ENCODE peak calls at places on chromosomes 16 and 17, in ten cellular contexts. H is fibroblast of pulmonary artery, L is chondrocyte, E is BJ, O is progenitor cell of endocrine pancreas, M is ovary, C is natural killer cell, N is uterus, A is lower lobe of right lung, V is brain microvascular endothelial cell. J is an unnamed sample.

GRCh38 chr17:48191362-48191761 is 83.8 kb downstream of the SNX11 start:
- DNase-seq in M (no peak), O (no peak), V (no peak), C (no peak), H (no peak), N (no peak), E (no peak), A (no peak), L (no peak), J (no peak)

GRCh38 chr17:50514936-50515702 is 6.9 kb downstream of the MYCBPAP start:
- DNase-seq in V (no peak), A (no peak), L (peak), O (no peak), N (no peak), C (no peak), M (peak), H (peak), E (no peak), J (no peak)

GRCh38 chr17:3804503-3804931 is 3.5 kb upstream of the ITGAE start:
- DNase-seq in N (no peak), V (peak), L (no peak), A (no peak), O (no peak), C (no peak), E (no peak), M (no peak), H (peak), J (no peak)

GRCh38 chr17:60333628-60334031 is 58.3 kb downstream of the USP32 start:
- DNase-seq in H (no peak), O (no peak), M (no peak), L (no peak), C (no peak), N (no peak), E (no peak), A (no peak), V (no peak), J (no peak)

GRCh38 chr17:79976451-79976850 is 59.2 kb downstream of the TBC1D16 start:
- DNase-seq in E (no peak), H (no peak), C (no peak), L (peak), M (peak), O (no peak), N (peak), A (peak), V (no peak), J (no peak)

GRCh38 chr17:43356999-43357398 is 41.8 kb upstream of the ARL4D start:
- DNase-seq in A (no peak), M (peak), N (peak), O (no peak), H (peak), L (no peak), C (no peak), V (peak), E (no peak), J (no peak)

GRCh38 chr16:71540-72341 is 690 bp downstream of the RHBDF1 start:
- DNase-seq in A (peak), M (peak), O (no peak), H (peak), N (peak), V (peak), E (no peak), L (no peak), C (no peak), J (no peak)

GRCh38 chr17:4658478-4659305 is 17.2 kb upstream of the ALOX15 start:
- DNase-seq in V (peak), L (no peak), H (peak), N (no peak), M (no peak), A (no peak), C (no peak), E (no peak), O (no peak), J (no peak)

GRCh38 chr17:45364531-45365390 is 47.9 kb upstream of the MAP3K14 start:
- DNase-seq in L (no peak), M (no peak), C (no peak), E (no peak), A (no peak), O (no peak), V (peak), N (no peak), H (peak), J (no peak)

GRCh38 chr17:57956311-57957119 is 1.3 kb upstream of the CUEDC1 start:
- DNase-seq in H (no peak), A (no peak), O (no peak), M (no peak), E (no peak), N (no peak), L (no peak), C (peak), V (no peak), J (no peak)

GRCh38 chr17:2176484-2177175 is 121.7 kb downstream of the HIC1 start:
- DNase-seq in N (no peak), A (no peak), M (no peak), L (no peak), V (no peak), O (no peak), E (no peak), C (no peak), H (no peak), J (no peak)

GRCh38 chr16:69930117-69930776 is 20.9 kb upstream of the CLEC18A start:
- DNase-seq in C (peak), N (peak), L (peak), V (peak), E (no peak), M (peak), H (peak), A (peak), O (peak), J (no peak)

GRCh38 chr17:17004251-17004996 is 32.5 kb upstream of the TNFRSF13B start:
- DNase-seq in N (peak), L (no peak), O (no peak), C (no peak), V (no peak), H (no peak), E (no peak), A (no peak), M (no peak), J (no peak)

GRCh38 chr16:12393208-12393607 is 410.5 kb downstream of the CPPED1 start:
- DNase-seq in M (no peak), C (no peak), V (no peak), N (no peak), O (no peak), E (no peak), A (no peak), H (no peak), L (no peak), J (no peak)

GRCh38 chr16:12391974-12392373 is 411.7 kb downstream of the CPPED1 start:
- DNase-seq in H (no peak), C (no peak), A (no peak), O (no peak), M (no peak), V (no peak), N (no peak), E (no peak), L (no peak), J (no peak)

GRCh38 chr16:12390074-12390473 is 413.5 kb downstream of the SNX29 start:
- DNase-seq in N (no peak), V (no peak), M (no peak), L (no peak), O (no peak), E (no peak), C (no peak), H (no peak), A (no peak), J (no peak)

GRCh38 chr16:12390644-12391043 is 413.0 kb downstream of the CPPED1 start:
- DNase-seq in H (no peak), C (no peak), L (no peak), O (no peak), E (no peak), M (no peak), A (no peak), N (no peak), V (peak), J (no peak)

GRCh38 chr16:12392585-12393089 is 411.1 kb downstream of the CPPED1 start:
- DNase-seq in L (no peak), A (no peak), N (peak), M (peak), E (no peak), H (no peak), O (no peak), C (no peak), V (no peak), J (no peak)
- TF ChIP-seq CTCF in L (peak), A (no peak), N (peak), M (peak), E (peak), H (peak), O (no peak), C (no peak), V (no peak), J (no peak)

GRCh38 chr16:55508941-55509920 is at the start of gene LPCAT2:
- DNase-seq in H (peak), C (no peak), A (peak), M (peak), L (peak), V (peak), N (peak), O (peak), E (peak), J (peak)
- TF ChIP-seq CTCF in H (no peak), C (no peak), A (no peak), M (no peak), L (peak), V (peak), N (no peak), O (no peak), E (peak), J (no peak)

DNA sequence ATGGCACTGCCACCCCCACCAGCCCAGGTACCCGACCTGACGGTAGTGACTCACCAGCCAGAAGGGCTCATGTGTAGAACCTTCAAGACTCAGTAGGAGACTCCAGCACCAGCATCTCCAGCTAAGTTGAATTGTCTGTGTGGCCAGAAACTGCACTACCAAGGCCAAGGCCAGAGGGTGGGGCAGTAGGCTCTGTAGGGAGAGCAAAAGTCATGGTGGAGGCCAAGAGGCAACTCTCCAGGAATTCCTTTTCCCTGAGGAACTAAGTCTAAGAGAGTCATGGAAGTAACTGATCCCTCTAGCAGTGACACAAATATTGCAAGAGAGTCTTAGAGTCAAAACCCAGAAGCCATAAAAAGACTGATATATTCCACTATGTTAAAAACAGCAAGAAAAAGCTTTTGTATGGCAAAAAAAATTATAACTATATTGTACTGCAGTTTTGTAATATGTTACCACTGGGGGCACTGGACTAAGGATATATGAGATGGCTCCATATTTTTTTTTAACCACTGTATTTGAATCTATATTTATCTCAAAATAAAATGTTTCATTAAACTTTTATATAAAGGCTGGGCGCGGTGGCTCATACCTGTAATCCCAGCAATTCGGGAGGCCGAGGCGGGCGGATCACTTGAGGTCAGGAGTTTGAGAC is 30.2 kb upstream of the GUCY2D start:
- DNase-seq in C (no peak), N (no peak), E (no peak), L (no peak), O (no peak), H (peak), V (no peak), A (no peak), M (no peak), J (no peak)
- TF ChIP-seq CTCF in C (no peak), N (no peak), E (no peak), L (peak), O (no peak), H (peak), V (peak), A (no peak), M (no peak), J (peak)

GRCh38 chr16:88406096-88407041 is 23.6 kb downstream of the ZNF469 start:
- DNase-seq in E (no peak), O (no peak), C (no peak), A (no peak), M (no peak), N (no peak), L (no peak), V (no peak), H (no peak), J (no peak)
- TF ChIP-seq CTCF in E (no peak), O (peak), C (no peak), A (no peak), M (no peak), N (no peak), L (peak), V (peak), H (no peak), J (peak)

DNA sequence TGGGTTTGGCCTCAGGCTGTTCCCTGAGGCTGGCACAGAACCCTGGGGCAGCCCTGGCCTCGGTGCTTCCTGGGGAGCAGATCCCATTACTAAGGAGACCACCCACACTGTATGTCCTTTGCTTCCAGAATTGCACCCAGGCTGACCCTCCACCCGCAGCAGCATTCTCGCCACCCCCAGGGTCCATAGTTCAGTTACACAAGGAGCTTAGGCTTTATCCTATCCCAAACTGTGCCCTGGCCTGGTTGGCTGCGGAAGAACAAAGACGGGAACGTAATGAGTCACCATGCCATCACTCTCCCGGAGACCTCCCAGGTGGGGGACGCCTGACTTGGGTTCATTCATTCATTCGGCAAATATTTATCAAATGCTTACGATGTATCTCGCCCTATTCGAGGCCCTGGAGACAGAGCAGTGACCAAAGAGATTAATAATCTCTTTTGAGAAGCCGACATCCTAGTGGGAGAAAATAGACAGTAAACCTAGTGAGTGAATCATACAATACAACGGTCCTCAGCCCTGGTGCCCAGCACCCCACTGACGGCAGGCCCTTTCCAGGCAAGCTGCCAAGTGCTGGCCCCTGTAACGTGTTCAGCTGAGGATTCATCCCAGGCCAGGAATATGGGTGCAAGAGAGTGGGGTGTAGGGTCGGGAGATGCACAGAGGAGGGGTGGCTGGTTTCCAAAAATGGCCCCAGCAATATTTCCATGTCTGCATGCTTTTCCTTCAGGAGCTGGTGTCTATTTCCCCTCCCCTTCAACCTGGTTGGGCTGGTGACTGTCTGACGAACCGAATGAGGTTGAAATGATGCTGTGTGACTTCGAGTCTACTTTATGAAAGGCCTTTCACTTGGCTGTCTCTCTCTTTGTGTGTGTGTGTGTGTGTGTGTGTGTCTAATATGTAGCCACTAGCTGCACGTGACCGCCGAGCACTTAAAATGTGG is 134.2 kb downstream of the MGAT5B start:
- DNase-seq in N (no peak), H (peak), C (no peak), E (no peak), L (peak), M (no peak), O (no peak), V (peak), A (no peak), J (no peak)
- TF ChIP-seq CTCF in N (no peak), H (no peak), C (no peak), E (no peak), L (no peak), M (no peak), O (no peak), V (no peak), A (no peak), J (no peak)

DNA sequence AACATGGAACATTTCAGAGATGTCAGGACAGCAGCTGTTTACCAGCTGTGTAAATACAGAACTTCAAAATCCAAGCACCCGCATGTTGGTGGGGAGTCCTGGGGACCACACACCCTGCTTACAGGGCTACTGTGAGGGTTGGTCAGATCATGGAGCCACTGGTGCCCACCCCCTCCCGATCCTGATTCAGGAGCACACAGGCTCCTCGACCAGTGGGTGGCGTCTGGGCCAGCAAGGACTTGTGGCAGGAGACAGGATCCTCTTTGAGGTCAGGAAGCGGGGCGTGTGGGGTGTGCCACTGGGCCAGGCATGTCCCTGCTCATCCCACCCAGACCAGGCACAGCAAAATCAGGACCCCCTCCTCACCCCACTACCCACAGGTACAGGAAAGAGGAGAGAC is 83.6 kb downstream of the SDK2 start:
- DNase-seq in V (no peak), E (no peak), L (no peak), N (no peak), A (no peak), C (no peak), M (no peak), O (no peak), H (no peak), J (no peak)
- TF ChIP-seq CTCF in V (no peak), E (no peak), L (no peak), N (no peak), A (no peak), C (no peak), M (no peak), O (peak), H (no peak), J (no peak)

GRCh38 chr16:8588703-8589292 is 1.5 kb downstream of the TMEM114 start:
- DNase-seq in E (no peak), L (no peak), V (no peak), N (no peak), H (no peak), O (no peak), A (no peak), M (no peak), C (no peak), J (no peak)
- TF ChIP-seq CTCF in E (no peak), L (no peak), V (no peak), N (no peak), H (no peak), O (no peak), A (no peak), M (no peak), C (no peak), J (no peak)

GRCh38 chr16:35908942-35909341 is 2449.5 kb downstream of the TP53TG3F start:
- DNase-seq in N (no peak), E (no peak), A (no peak), M (no peak), C (no peak), V (no peak), L (no peak), H (no peak), O (no peak), J (no peak)
- TF ChIP-seq CTCF in N (no peak), E (no peak), A (no peak), M (no peak), C (no peak), V (peak), L (no peak), H (no peak), O (no peak), J (no peak)

GRCh38 chr17:34892864-34893263 is 68.4 kb downstream of the CCT6B start:
- DNase-seq in L (no peak), H (no peak), O (peak), E (no peak), M (no peak), A (no peak), V (no peak), C (no peak), N (no peak), J (no peak)
- TF ChIP-seq CTCF in L (peak), H (peak), O (peak), E (peak), M (no peak), A (no peak), V (peak), C (no peak), N (no peak), J (peak)

J was measured in type B pancreatic cell.